ENCODE peak calls at places on chromosomes 1 and 21, in seven cellular contexts. One of them, this sample, is unnamed.

GRCh38 chr1:208093754-208094719 is 150.1 kb downstream of the PLXNA2 start:
- DNase-seq in lower lobe of right lung: peak
- DNase-seq in right lobe of liver: peak
- DNase-seq in HFFc6: peak
- DNase-seq in colonic mucosa: peak
- DNase-seq in left lung: no peak
- DNase-seq in pancreas: peak
- DNase-seq in this sample: peak

GRCh38 chr21:18253252-18253651 is 8.6 kb downstream of the CHODL start:
- DNase-seq in lower lobe of right lung: no peak
- DNase-seq in right lobe of liver: no peak
- DNase-seq in HFFc6: no peak
- DNase-seq in colonic mucosa: no peak
- DNase-seq in left lung: no peak
- DNase-seq in pancreas: no peak
- DNase-seq in this sample: no peak

GRCh38 chr1:50793521-50793920 is 166.5 kb downstream of the FAF1 start:
- DNase-seq in lower lobe of right lung: no peak
- DNase-seq in right lobe of liver: no peak
- DNase-seq in HFFc6: no peak
- DNase-seq in colonic mucosa: no peak
- DNase-seq in left lung: no peak
- DNase-seq in pancreas: no peak
- DNase-seq in this sample: no peak

GRCh38 chr1:208988811-208989222 is 594.7 kb upstream of the CAMK1G start:
- DNase-seq in lower lobe of right lung: no peak
- DNase-seq in right lobe of liver: no peak
- DNase-seq in HFFc6: peak
- DNase-seq in colonic mucosa: peak
- DNase-seq in left lung: no peak
- DNase-seq in pancreas: no peak
- DNase-seq in this sample: peak

GRCh38 chr1:11806307-11806936 is 431 bp downstream of the CLCN6 start:
- DNase-seq in lower lobe of right lung: no peak
- DNase-seq in right lobe of liver: no peak
- DNase-seq in HFFc6: peak
- DNase-seq in colonic mucosa: peak
- DNase-seq in left lung: no peak
- DNase-seq in pancreas: peak
- DNase-seq in this sample: peak

GRCh38 chr1:31405578-31406245 is 7.3 kb upstream of the SERINC2 start:
- DNase-seq in lower lobe of right lung: no peak
- DNase-seq in right lobe of liver: no peak
- DNase-seq in HFFc6: no peak
- DNase-seq in colonic mucosa: no peak
- DNase-seq in left lung: no peak
- DNase-seq in pancreas: no peak
- DNase-seq in this sample: peak

GRCh38 chr1:150422541-150422940 is 58.6 kb downstream of the RPRD2 start:
- DNase-seq in lower lobe of right lung: no peak
- DNase-seq in right lobe of liver: no peak
- DNase-seq in HFFc6: no peak
- DNase-seq in colonic mucosa: no peak
- DNase-seq in left lung: no peak
- DNase-seq in pancreas: no peak
- DNase-seq in this sample: no peak

GRCh38 chr1:59994302-59995198 is 68.0 kb upstream of the CYP2J2 start:
- DNase-seq in lower lobe of right lung: no peak
- DNase-seq in right lobe of liver: no peak
- DNase-seq in HFFc6: peak
- DNase-seq in colonic mucosa: no peak
- DNase-seq in left lung: no peak
- DNase-seq in pancreas: no peak
- DNase-seq in this sample: peak

GRCh38 chr1:51487628-51488027 is 31.4 kb downstream of the EPS15 start:
- DNase-seq in lower lobe of right lung: no peak
- DNase-seq in right lobe of liver: no peak
- DNase-seq in HFFc6: no peak
- DNase-seq in colonic mucosa: no peak
- DNase-seq in left lung: no peak
- DNase-seq in pancreas: no peak
- DNase-seq in this sample: no peak

GRCh38 chr1:167756760-167757405 is 35.1 kb downstream of the MPZL1 start:
- DNase-seq in lower lobe of right lung: no peak
- DNase-seq in right lobe of liver: no peak
- DNase-seq in HFFc6: no peak
- DNase-seq in colonic mucosa: no peak
- DNase-seq in left lung: no peak
- DNase-seq in pancreas: no peak
- DNase-seq in this sample: no peak

GRCh38 chr1:202553560-202554038 is 156.7 kb downstream of the SYT2 start:
- DNase-seq in lower lobe of right lung: no peak
- DNase-seq in right lobe of liver: no peak
- DNase-seq in HFFc6: no peak
- DNase-seq in colonic mucosa: no peak
- DNase-seq in left lung: no peak
- DNase-seq in pancreas: no peak
- DNase-seq in this sample: no peak

GRCh38 chr1:55531644-55532043 is 316.5 kb upstream of the USP24 start:
- DNase-seq in lower lobe of right lung: no peak
- DNase-seq in right lobe of liver: no peak
- DNase-seq in HFFc6: no peak
- DNase-seq in colonic mucosa: no peak
- DNase-seq in left lung: no peak
- DNase-seq in pancreas: no peak
- DNase-seq in this sample: peak

GRCh38 chr1:100627936-100628335 is 90.0 kb downstream of the GPR88 start:
- DNase-seq in lower lobe of right lung: no peak
- DNase-seq in right lobe of liver: no peak
- DNase-seq in HFFc6: no peak
- DNase-seq in colonic mucosa: no peak
- DNase-seq in left lung: no peak
- DNase-seq in pancreas: no peak
- DNase-seq in this sample: peak

GRCh38 chr1:38790422-38791212 is 69.0 kb downstream of the RRAGC start:
- DNase-seq in lower lobe of right lung: no peak
- DNase-seq in right lobe of liver: no peak
- DNase-seq in HFFc6: no peak
- DNase-seq in colonic mucosa: no peak
- DNase-seq in left lung: no peak
- DNase-seq in pancreas: no peak
- DNase-seq in this sample: no peak

GRCh38 chr1:25523512-25523911 is 19.9 kb upstream of the LDLRAP1 start:
- DNase-seq in lower lobe of right lung: no peak
- DNase-seq in right lobe of liver: no peak
- DNase-seq in HFFc6: no peak
- DNase-seq in colonic mucosa: no peak
- DNase-seq in left lung: no peak
- DNase-seq in pancreas: no peak
- DNase-seq in this sample: no peak

GRCh38 chr1:116711061-116711582 is 43.1 kb upstream of the CD2 start:
- DNase-seq in lower lobe of right lung: no peak
- DNase-seq in right lobe of liver: no peak
- DNase-seq in HFFc6: no peak
- DNase-seq in colonic mucosa: no peak
- DNase-seq in left lung: no peak
- DNase-seq in pancreas: no peak
- DNase-seq in this sample: no peak

GRCh38 chr1:70353641-70354331 is 736 bp downstream of the ANKRD13C start:
- DNase-seq in lower lobe of right lung: no peak
- DNase-seq in right lobe of liver: peak
- DNase-seq in HFFc6: peak
- DNase-seq in colonic mucosa: peak
- DNase-seq in left lung: peak
- DNase-seq in pancreas: no peak
- DNase-seq in this sample: peak

GRCh38 chr1:36560177-36560576 is 77.5 kb upstream of the CSF3R start:
- DNase-seq in lower lobe of right lung: no peak
- DNase-seq in right lobe of liver: no peak
- DNase-seq in HFFc6: no peak
- DNase-seq in colonic mucosa: no peak
- DNase-seq in left lung: no peak
- DNase-seq in pancreas: no peak
- DNase-seq in this sample: no peak

GRCh38 chr1:59445040-59445439 is 148.1 kb downstream of the FGGY start:
- DNase-seq in lower lobe of right lung: peak
- DNase-seq in right lobe of liver: no peak
- DNase-seq in HFFc6: peak
- DNase-seq in colonic mucosa: no peak
- DNase-seq in left lung: no peak
- DNase-seq in pancreas: no peak
- DNase-seq in this sample: peak

GRCh38 chr1:10721381-10722321 is 74.8 kb downstream of the CASZ1 start:
- DNase-seq in lower lobe of right lung: no peak
- DNase-seq in right lobe of liver: no peak
- DNase-seq in HFFc6: no peak
- DNase-seq in colonic mucosa: no peak
- DNase-seq in left lung: no peak
- DNase-seq in pancreas: no peak
- DNase-seq in this sample: no peak

GRCh38 chr1:111989531-111990025 is at the start of gene KCND3:
- DNase-seq in lower lobe of right lung: peak
- DNase-seq in right lobe of liver: peak
- DNase-seq in HFFc6: no peak
- DNase-seq in colonic mucosa: peak
- DNase-seq in left lung: peak
- DNase-seq in pancreas: peak
- DNase-seq in this sample: peak

GRCh38 chr21:25925936-25926335 is 191.2 kb downstream of the GABPA start:
- DNase-seq in lower lobe of right lung: no peak
- DNase-seq in right lobe of liver: no peak
- DNase-seq in HFFc6: no peak
- DNase-seq in colonic mucosa: no peak
- DNase-seq in left lung: no peak
- DNase-seq in pancreas: peak
- DNase-seq in this sample: no peak

GRCh38 chr1:30450148-30450817 is 273.1 kb downstream of the MATN1 start:
- DNase-seq in lower lobe of right lung: no peak
- DNase-seq in right lobe of liver: no peak
- DNase-seq in HFFc6: no peak
- DNase-seq in colonic mucosa: no peak
- DNase-seq in left lung: no peak
- DNase-seq in pancreas: no peak
- DNase-seq in this sample: no peak

GRCh38 chr21:31887596-31887920 is 14.7 kb downstream of the HUNK start:
- DNase-seq in lower lobe of right lung: no peak
- DNase-seq in right lobe of liver: no peak
- DNase-seq in HFFc6: no peak
- DNase-seq in colonic mucosa: no peak
- DNase-seq in left lung: no peak
- DNase-seq in pancreas: no peak
- DNase-seq in this sample: no peak

DNA sequence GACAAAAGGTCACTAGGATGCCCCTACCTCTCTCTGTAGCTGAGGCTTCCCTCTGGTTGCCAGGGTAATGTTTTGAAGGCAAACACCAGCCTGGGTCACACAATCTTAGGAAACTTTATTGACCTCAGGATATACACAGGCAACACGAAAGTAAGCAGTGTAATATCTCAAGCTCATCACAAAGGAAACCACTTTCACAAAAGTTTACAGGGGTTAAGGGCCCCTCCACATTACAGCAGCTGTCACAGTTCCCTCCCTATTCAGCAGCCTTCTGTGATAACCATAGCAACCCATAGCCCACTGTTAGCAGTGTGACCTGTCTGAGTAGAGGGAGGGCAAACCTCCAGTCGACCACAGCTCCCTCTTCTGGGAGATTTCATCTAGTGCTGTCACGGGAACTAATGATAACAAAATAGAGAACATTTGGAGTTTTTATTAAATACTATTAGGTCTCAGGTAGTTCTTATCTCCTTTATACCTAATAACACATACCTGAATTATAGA is 149.8 kb downstream of the PTPRC start:
- DNase-seq in lower lobe of right lung: peak
- DNase-seq in right lobe of liver: no peak
- DNase-seq in HFFc6: no peak
- DNase-seq in colonic mucosa: no peak
- DNase-seq in left lung: no peak
- DNase-seq in pancreas: no peak
- DNase-seq in this sample: no peak
- TF ChIP-seq CTCF in lower lobe of right lung: peak
- TF ChIP-seq CTCF in right lobe of liver: peak
- TF ChIP-seq CTCF in HFFc6: peak
- TF ChIP-seq CTCF in colonic mucosa: no peak
- TF ChIP-seq CTCF in left lung: no peak
- TF ChIP-seq CTCF in pancreas: no peak
- TF ChIP-seq CTCF in this sample: no peak

GRCh38 chr1:219304227-219305226 is 130.8 kb downstream of the LYPLAL1 start:
- DNase-seq in lower lobe of right lung: no peak
- DNase-seq in right lobe of liver: no peak
- DNase-seq in HFFc6: peak
- DNase-seq in colonic mucosa: no peak
- DNase-seq in left lung: no peak
- DNase-seq in pancreas: peak
- DNase-seq in this sample: peak
- TF ChIP-seq CTCF in lower lobe of right lung: no peak
- TF ChIP-seq CTCF in right lobe of liver: no peak
- TF ChIP-seq CTCF in HFFc6: no peak
- TF ChIP-seq CTCF in colonic mucosa: no peak
- TF ChIP-seq CTCF in left lung: no peak
- TF ChIP-seq CTCF in pancreas: no peak
- TF ChIP-seq CTCF in this sample: no peak

GRCh38 chr1:201116091-201116490 is 3.9 kb upstream of the CACNA1S start:
- DNase-seq in lower lobe of right lung: no peak
- DNase-seq in right lobe of liver: no peak
- DNase-seq in HFFc6: no peak
- DNase-seq in colonic mucosa: no peak
- DNase-seq in left lung: no peak
- DNase-seq in pancreas: no peak
- DNase-seq in this sample: no peak

GRCh38 chr1:201119826-201120225 is 7.2 kb downstream of the ASCL5 start:
- DNase-seq in lower lobe of right lung: no peak
- DNase-seq in right lobe of liver: no peak
- DNase-seq in HFFc6: no peak
- DNase-seq in colonic mucosa: no peak
- DNase-seq in left lung: no peak
- DNase-seq in pancreas: no peak
- DNase-seq in this sample: peak

GRCh38 chr1:201115390-201115937 is 3.2 kb upstream of the CACNA1S start:
- DNase-seq in lower lobe of right lung: peak
- DNase-seq in right lobe of liver: no peak
- DNase-seq in HFFc6: no peak
- DNase-seq in colonic mucosa: no peak
- DNase-seq in left lung: no peak
- DNase-seq in pancreas: no peak
- DNase-seq in this sample: no peak

GRCh38 chr1:201122321-201123017 is 4.5 kb downstream of the ASCL5 start:
- DNase-seq in lower lobe of right lung: no peak
- DNase-seq in right lobe of liver: no peak
- DNase-seq in HFFc6: no peak
- DNase-seq in colonic mucosa: no peak
- DNase-seq in left lung: no peak
- DNase-seq in pancreas: no peak
- DNase-seq in this sample: no peak

GRCh38 chr1:201119206-201119814 is 7.1 kb upstream of the CACNA1S start:
- DNase-seq in lower lobe of right lung: no peak
- DNase-seq in right lobe of liver: no peak
- DNase-seq in HFFc6: peak
- DNase-seq in colonic mucosa: peak
- DNase-seq in left lung: no peak
- DNase-seq in pancreas: peak
- DNase-seq in this sample: peak
- TF ChIP-seq CTCF in lower lobe of right lung: peak
- TF ChIP-seq CTCF in right lobe of liver: peak
- TF ChIP-seq CTCF in HFFc6: peak
- TF ChIP-seq CTCF in colonic mucosa: peak
- TF ChIP-seq CTCF in left lung: peak
- TF ChIP-seq CTCF in pancreas: no peak
- TF ChIP-seq CTCF in this sample: peak

GRCh38 chr21:45549670-45550463 is 7.6 kb upstream of the SLC19A1 start:
- DNase-seq in lower lobe of right lung: peak
- DNase-seq in right lobe of liver: peak
- DNase-seq in HFFc6: no peak
- DNase-seq in colonic mucosa: no peak
- DNase-seq in left lung: peak
- DNase-seq in pancreas: no peak
- DNase-seq in this sample: no peak
- TF ChIP-seq CTCF in lower lobe of right lung: no peak
- TF ChIP-seq CTCF in right lobe of liver: no peak
- TF ChIP-seq CTCF in HFFc6: peak
- TF ChIP-seq CTCF in colonic mucosa: no peak
- TF ChIP-seq CTCF in left lung: no peak
- TF ChIP-seq CTCF in pancreas: no peak
- TF ChIP-seq CTCF in this sample: no peak